ENCODE peak calls at places on chromosomes 13 and 19, in seven cellular contexts. One of them, this sample, is unnamed.

GRCh38 chr13:40993119-40993518 is 26.0 kb downstream of the ELF1 start:
- DNase-seq in foreskin fibroblast: no peak
- DNase-seq in suprapubic skin: no peak
- DNase-seq in cardiac muscle cell: no peak
- DNase-seq in right lobe of liver: no peak
- DNase-seq in heart right ventricle: no peak
- DNase-seq in endothelial cell: peak
- DNase-seq in this sample: no peak

GRCh38 chr19:34525001-34525400 is 43.4 kb downstream of the WTIP start:
- DNase-seq in suprapubic skin: no peak
- DNase-seq in heart right ventricle: no peak
- DNase-seq in foreskin fibroblast: no peak
- DNase-seq in endothelial cell: no peak
- DNase-seq in cardiac muscle cell: no peak
- DNase-seq in right lobe of liver: no peak
- DNase-seq in this sample: no peak

GRCh38 chr13:23609414-23610186 is 39.4 kb downstream of the TNFRSF19 start:
- DNase-seq in foreskin fibroblast: peak
- DNase-seq in right lobe of liver: no peak
- DNase-seq in cardiac muscle cell: no peak
- DNase-seq in endothelial cell: no peak
- DNase-seq in suprapubic skin: no peak
- DNase-seq in heart right ventricle: no peak
- DNase-seq in this sample: no peak

GRCh38 chr13:28100149-28101121 is at the start of gene FLT3:
- DNase-seq in heart right ventricle: peak
- DNase-seq in suprapubic skin: no peak
- DNase-seq in cardiac muscle cell: peak
- DNase-seq in right lobe of liver: peak
- DNase-seq in endothelial cell: peak
- DNase-seq in foreskin fibroblast: peak
- DNase-seq in this sample: no peak

GRCh38 chr13:73945871-73946270 is 188.3 kb downstream of the KLF12 start:
- DNase-seq in cardiac muscle cell: peak
- DNase-seq in right lobe of liver: no peak
- DNase-seq in suprapubic skin: no peak
- DNase-seq in heart right ventricle: peak
- DNase-seq in endothelial cell: no peak
- DNase-seq in foreskin fibroblast: no peak
- DNase-seq in this sample: no peak

GRCh38 chr13:111177081-111177711 is 62.1 kb downstream of the ARHGEF7 start:
- DNase-seq in right lobe of liver: peak
- DNase-seq in foreskin fibroblast: peak
- DNase-seq in cardiac muscle cell: peak
- DNase-seq in suprapubic skin: no peak
- DNase-seq in heart right ventricle: peak
- DNase-seq in endothelial cell: no peak
- DNase-seq in this sample: no peak

GRCh38 chr19:52115526-52116053 is 20.0 kb upstream of the ZNF841 start:
- DNase-seq in right lobe of liver: no peak
- DNase-seq in heart right ventricle: no peak
- DNase-seq in suprapubic skin: no peak
- DNase-seq in foreskin fibroblast: no peak
- DNase-seq in cardiac muscle cell: no peak
- DNase-seq in endothelial cell: no peak
- DNase-seq in this sample: no peak

GRCh38 chr13:83153833-83154232 is 728.4 kb downstream of the SLITRK1 start:
- DNase-seq in cardiac muscle cell: no peak
- DNase-seq in foreskin fibroblast: no peak
- DNase-seq in heart right ventricle: no peak
- DNase-seq in endothelial cell: no peak
- DNase-seq in right lobe of liver: no peak
- DNase-seq in suprapubic skin: no peak
- DNase-seq in this sample: no peak

GRCh38 chr19:55483681-55484361 is 1.2 kb upstream of the NAT14 start:
- DNase-seq in heart right ventricle: peak
- DNase-seq in cardiac muscle cell: no peak
- DNase-seq in foreskin fibroblast: no peak
- DNase-seq in suprapubic skin: peak
- DNase-seq in endothelial cell: no peak
- DNase-seq in right lobe of liver: no peak
- DNase-seq in this sample: no peak

GRCh38 chr19:47357788-47358680 is 8.9 kb downstream of the DHX34 start:
- DNase-seq in right lobe of liver: no peak
- DNase-seq in heart right ventricle: no peak
- DNase-seq in suprapubic skin: no peak
- DNase-seq in endothelial cell: peak
- DNase-seq in foreskin fibroblast: no peak
- DNase-seq in cardiac muscle cell: no peak
- DNase-seq in this sample: no peak

GRCh38 chr13:44930907-44931676 is 58.2 kb downstream of the NUFIP1 start:
- DNase-seq in foreskin fibroblast: no peak
- DNase-seq in right lobe of liver: no peak
- DNase-seq in suprapubic skin: no peak
- DNase-seq in cardiac muscle cell: no peak
- DNase-seq in endothelial cell: no peak
- DNase-seq in heart right ventricle: no peak
- DNase-seq in this sample: no peak

GRCh38 chr19:1257475-1258160 is 9.2 kb downstream of the MIDN start:
- DNase-seq in heart right ventricle: no peak
- DNase-seq in suprapubic skin: no peak
- DNase-seq in cardiac muscle cell: no peak
- DNase-seq in foreskin fibroblast: no peak
- DNase-seq in endothelial cell: no peak
- DNase-seq in right lobe of liver: no peak
- DNase-seq in this sample: no peak

GRCh38 chr19:6214881-6215541 is 64.8 kb downstream of the MLLT1 start:
- DNase-seq in cardiac muscle cell: no peak
- DNase-seq in heart right ventricle: no peak
- DNase-seq in suprapubic skin: peak
- DNase-seq in endothelial cell: no peak
- DNase-seq in right lobe of liver: peak
- DNase-seq in foreskin fibroblast: no peak
- DNase-seq in this sample: peak

GRCh38 chr19:45958320-45958719 is 15.3 kb downstream of the NOVA2 start:
- DNase-seq in endothelial cell: no peak
- DNase-seq in right lobe of liver: no peak
- DNase-seq in heart right ventricle: no peak
- DNase-seq in cardiac muscle cell: no peak
- DNase-seq in foreskin fibroblast: no peak
- DNase-seq in suprapubic skin: no peak
- DNase-seq in this sample: no peak

GRCh38 chr19:49588370-49589122 is 2.4 kb upstream of the PRR12 start:
- DNase-seq in endothelial cell: no peak
- DNase-seq in foreskin fibroblast: no peak
- DNase-seq in cardiac muscle cell: no peak
- DNase-seq in heart right ventricle: no peak
- DNase-seq in right lobe of liver: peak
- DNase-seq in suprapubic skin: no peak
- DNase-seq in this sample: no peak

GRCh38 chr19:23762884-23763711 is 4.4 kb upstream of the ZNF681 start:
- DNase-seq in cardiac muscle cell: peak
- DNase-seq in heart right ventricle: peak
- DNase-seq in endothelial cell: peak
- DNase-seq in right lobe of liver: peak
- DNase-seq in foreskin fibroblast: no peak
- DNase-seq in suprapubic skin: peak
- DNase-seq in this sample: peak

GRCh38 chr13:42239644-42240043 is 32.3 kb upstream of the AKAP11 start:
- DNase-seq in foreskin fibroblast: no peak
- DNase-seq in endothelial cell: no peak
- DNase-seq in right lobe of liver: no peak
- DNase-seq in suprapubic skin: no peak
- DNase-seq in heart right ventricle: no peak
- DNase-seq in cardiac muscle cell: no peak
- DNase-seq in this sample: no peak

GRCh38 chr13:39779337-39780270 is 124.1 kb downstream of the COG6 start:
- DNase-seq in cardiac muscle cell: no peak
- DNase-seq in endothelial cell: no peak
- DNase-seq in right lobe of liver: no peak
- DNase-seq in foreskin fibroblast: no peak
- DNase-seq in heart right ventricle: no peak
- DNase-seq in suprapubic skin: no peak
- DNase-seq in this sample: no peak

GRCh38 chr19:44552324-44552723 is 22.8 kb upstream of the CEACAM20 start:
- DNase-seq in suprapubic skin: no peak
- DNase-seq in right lobe of liver: peak
- DNase-seq in foreskin fibroblast: no peak
- DNase-seq in endothelial cell: peak
- DNase-seq in heart right ventricle: peak
- DNase-seq in cardiac muscle cell: peak
- DNase-seq in this sample: peak

GRCh38 chr13:42574435-42575311 is 721 bp downstream of the TNFSF11 start:
- DNase-seq in right lobe of liver: peak
- DNase-seq in heart right ventricle: no peak
- DNase-seq in endothelial cell: no peak
- DNase-seq in suprapubic skin: no peak
- DNase-seq in cardiac muscle cell: no peak
- DNase-seq in foreskin fibroblast: no peak
- DNase-seq in this sample: no peak

GRCh38 chr13:44273991-44274810 is 99.4 kb upstream of the SERP2 start:
- DNase-seq in heart right ventricle: no peak
- DNase-seq in right lobe of liver: no peak
- DNase-seq in foreskin fibroblast: peak
- DNase-seq in endothelial cell: no peak
- DNase-seq in cardiac muscle cell: no peak
- DNase-seq in suprapubic skin: no peak
- DNase-seq in this sample: no peak

GRCh38 chr19:4310247-4311121 is 6.1 kb downstream of the FSD1 start:
- DNase-seq in endothelial cell: no peak
- DNase-seq in foreskin fibroblast: no peak
- DNase-seq in suprapubic skin: no peak
- DNase-seq in right lobe of liver: no peak
- DNase-seq in cardiac muscle cell: no peak
- DNase-seq in heart right ventricle: no peak
- DNase-seq in this sample: no peak

GRCh38 chr13:106989866-106990265 is 421.9 kb upstream of the ARGLU1 start:
- DNase-seq in cardiac muscle cell: no peak
- DNase-seq in right lobe of liver: no peak
- DNase-seq in endothelial cell: no peak
- DNase-seq in heart right ventricle: no peak
- DNase-seq in suprapubic skin: no peak
- DNase-seq in foreskin fibroblast: no peak
- DNase-seq in this sample: no peak

GRCh38 chr13:79435549-79435948 is 29.5 kb upstream of the RBM26 start:
- DNase-seq in heart right ventricle: no peak
- DNase-seq in right lobe of liver: no peak
- DNase-seq in foreskin fibroblast: peak
- DNase-seq in cardiac muscle cell: no peak
- DNase-seq in endothelial cell: no peak
- DNase-seq in suprapubic skin: no peak
- DNase-seq in this sample: no peak

DNA sequence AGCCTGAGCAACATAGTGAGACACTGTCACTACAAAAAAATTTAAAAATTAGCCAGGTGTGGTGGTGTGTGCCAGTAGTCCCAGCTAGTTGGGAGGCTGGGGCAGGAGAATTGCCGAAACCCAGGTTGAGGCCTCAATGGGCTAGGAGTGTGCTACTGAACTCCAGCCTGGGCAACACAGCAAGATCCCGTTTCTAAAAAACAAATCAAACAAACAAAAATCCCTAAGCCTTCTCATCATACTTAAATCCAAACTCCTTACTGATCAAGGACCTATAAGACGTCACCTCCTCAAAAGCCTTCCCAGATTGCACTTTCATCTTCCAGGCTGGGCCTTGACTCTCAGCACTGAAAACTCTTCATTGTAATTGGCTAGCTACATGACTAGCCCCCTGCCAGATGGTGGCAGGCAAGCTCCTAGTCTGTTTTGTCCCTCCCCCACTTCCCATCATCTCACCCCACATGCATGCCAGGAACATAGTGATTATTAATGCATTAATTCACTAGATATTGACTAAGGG is 17.5 kb upstream of the NANOS3 start:
- DNase-seq in foreskin fibroblast: no peak
- DNase-seq in cardiac muscle cell: no peak
- DNase-seq in endothelial cell: no peak
- DNase-seq in heart right ventricle: no peak
- DNase-seq in right lobe of liver: no peak
- DNase-seq in suprapubic skin: no peak
- DNase-seq in this sample: no peak
- TF ChIP-seq CTCF in foreskin fibroblast: no peak
- TF ChIP-seq CTCF in cardiac muscle cell: no peak
- TF ChIP-seq CTCF in endothelial cell: no peak
- TF ChIP-seq CTCF in heart right ventricle: peak
- TF ChIP-seq CTCF in right lobe of liver: no peak
- TF ChIP-seq CTCF in suprapubic skin: no peak
- TF ChIP-seq CTCF in this sample: no peak

DNA sequence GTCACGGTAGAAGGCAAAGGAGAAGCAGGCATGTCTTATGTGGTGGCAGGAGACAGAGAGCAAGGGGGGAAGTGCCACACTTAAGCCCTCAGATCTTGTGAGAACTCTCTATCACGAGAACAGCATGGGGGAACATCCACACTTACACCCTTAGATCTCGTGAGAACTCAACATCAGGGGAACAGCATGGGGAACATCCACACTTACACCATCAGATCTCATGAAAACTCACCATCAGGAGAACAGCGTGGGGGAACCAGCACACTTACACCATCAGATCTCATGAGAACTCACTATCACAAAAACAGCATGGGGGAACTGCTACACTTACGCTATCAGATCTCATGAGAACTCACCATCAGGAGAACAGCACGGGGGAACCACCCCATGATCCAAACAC is 445.0 kb downstream of the MYO16 start:
- DNase-seq in suprapubic skin: no peak
- DNase-seq in endothelial cell: no peak
- DNase-seq in right lobe of liver: no peak
- DNase-seq in foreskin fibroblast: no peak
- DNase-seq in cardiac muscle cell: no peak
- DNase-seq in heart right ventricle: no peak
- DNase-seq in this sample: no peak
- TF ChIP-seq CTCF in suprapubic skin: no peak
- TF ChIP-seq CTCF in endothelial cell: no peak
- TF ChIP-seq CTCF in right lobe of liver: no peak
- TF ChIP-seq CTCF in foreskin fibroblast: no peak
- TF ChIP-seq CTCF in cardiac muscle cell: no peak
- TF ChIP-seq CTCF in heart right ventricle: no peak
- TF ChIP-seq CTCF in this sample: no peak

GRCh38 chr13:32023698-32024097 is 7.9 kb upstream of the FRY start:
- DNase-seq in cardiac muscle cell: no peak
- DNase-seq in heart right ventricle: no peak
- DNase-seq in right lobe of liver: no peak
- DNase-seq in endothelial cell: no peak
- DNase-seq in suprapubic skin: no peak
- DNase-seq in foreskin fibroblast: no peak
- DNase-seq in this sample: no peak
- TF ChIP-seq CTCF in cardiac muscle cell: peak
- TF ChIP-seq CTCF in heart right ventricle: peak
- TF ChIP-seq CTCF in right lobe of liver: no peak
- TF ChIP-seq CTCF in endothelial cell: peak
- TF ChIP-seq CTCF in suprapubic skin: no peak
- TF ChIP-seq CTCF in foreskin fibroblast: no peak
- TF ChIP-seq CTCF in this sample: peak

DNA sequence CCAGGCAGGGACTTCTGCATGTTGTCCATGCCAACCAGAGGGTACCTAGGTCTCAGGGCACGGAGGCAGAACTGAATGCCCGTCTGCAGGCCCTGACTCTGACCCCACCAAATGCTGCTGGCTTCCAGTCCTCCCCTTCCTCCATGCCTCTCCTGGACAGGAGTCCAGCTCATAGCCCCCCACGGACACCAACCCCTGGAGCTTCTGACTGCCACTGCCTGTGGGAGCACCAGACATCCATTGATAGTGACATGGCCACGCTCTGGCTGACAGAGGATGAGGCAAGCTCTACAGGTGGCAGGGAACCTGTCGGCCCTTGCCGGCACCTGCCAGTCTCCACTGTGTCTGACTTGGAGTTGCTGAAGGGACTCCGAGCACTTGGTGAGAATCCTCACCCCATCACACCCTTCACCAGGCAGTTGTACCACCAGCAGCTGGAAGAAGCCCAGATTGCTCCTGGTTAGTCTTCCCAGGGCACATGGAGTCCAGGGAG is 1.8 kb downstream of the ANKLE1 start:
- DNase-seq in endothelial cell: no peak
- DNase-seq in cardiac muscle cell: no peak
- DNase-seq in right lobe of liver: no peak
- DNase-seq in heart right ventricle: no peak
- DNase-seq in foreskin fibroblast: no peak
- DNase-seq in suprapubic skin: no peak
- DNase-seq in this sample: no peak
- TF ChIP-seq CTCF in endothelial cell: no peak
- TF ChIP-seq CTCF in cardiac muscle cell: no peak
- TF ChIP-seq CTCF in right lobe of liver: no peak
- TF ChIP-seq CTCF in heart right ventricle: no peak
- TF ChIP-seq CTCF in foreskin fibroblast: no peak
- TF ChIP-seq CTCF in suprapubic skin: no peak
- TF ChIP-seq CTCF in this sample: no peak

This sample was measured in CD14-positive monocyte.